ENCODE peak calls at places on chromosomes 13 and 19, in eight cellular contexts. One of them, this sample, is unnamed. For H3K36me3, the result is how much of the 10 kb centered on the place peaks cover.

GRCh38 chr13:114063545-114064515 is 68.6 kb downstream of the RASA3 start:
- DNase-seq in heart left ventricle: peak
- DNase-seq in pancreas: no peak
- DNase-seq in esophagus squamous epithelium: no peak
- DNase-seq in neuronal stem cell: no peak
- DNase-seq in uterus: peak
- DNase-seq in GM06990: peak
- DNase-seq in neural progenitor cell: peak
- DNase-seq in this sample: no peak

GRCh38 chr19:44282846-44283245 is 22.0 kb downstream of the ZNF235 start:
- DNase-seq in heart left ventricle: no peak
- DNase-seq in pancreas: no peak
- DNase-seq in esophagus squamous epithelium: no peak
- DNase-seq in neuronal stem cell: no peak
- DNase-seq in uterus: no peak
- DNase-seq in GM06990: no peak
- DNase-seq in neural progenitor cell: no peak
- DNase-seq in this sample: no peak

GRCh38 chr19:13208964-13209796 is 59.0 kb downstream of the IER2 start:
- DNase-seq in heart left ventricle: no peak
- DNase-seq in pancreas: no peak
- DNase-seq in esophagus squamous epithelium: no peak
- DNase-seq in neuronal stem cell: no peak
- DNase-seq in uterus: no peak
- DNase-seq in GM06990: peak
- DNase-seq in neural progenitor cell: no peak
- DNase-seq in this sample: no peak

GRCh38 chr13:112885782-112886268 is 83.2 kb upstream of the MCF2L start:
- DNase-seq in heart left ventricle: peak
- DNase-seq in pancreas: peak
- DNase-seq in esophagus squamous epithelium: no peak
- DNase-seq in neuronal stem cell: peak
- DNase-seq in uterus: peak
- DNase-seq in GM06990: no peak
- DNase-seq in neural progenitor cell: peak
- DNase-seq in this sample: no peak

GRCh38 chr19:5114713-5115112 is 145.8 kb downstream of the KDM4B start:
- DNase-seq in heart left ventricle: no peak
- DNase-seq in pancreas: peak
- DNase-seq in esophagus squamous epithelium: no peak
- DNase-seq in neuronal stem cell: no peak
- DNase-seq in uterus: no peak
- DNase-seq in GM06990: no peak
- DNase-seq in neural progenitor cell: no peak
- DNase-seq in this sample: no peak

GRCh38 chr19:54415208-54415900 is at the start of gene TTYH1:
- DNase-seq in heart left ventricle: no peak
- DNase-seq in pancreas: no peak
- DNase-seq in esophagus squamous epithelium: no peak
- DNase-seq in neuronal stem cell: no peak
- DNase-seq in uterus: no peak
- DNase-seq in GM06990: no peak
- DNase-seq in neural progenitor cell: peak
- DNase-seq in this sample: no peak

GRCh38 chr19:36421749-36422481 is 3.5 kb upstream of the ZFP82 start:
- DNase-seq in heart left ventricle: no peak
- DNase-seq in pancreas: no peak
- DNase-seq in esophagus squamous epithelium: no peak
- DNase-seq in neuronal stem cell: no peak
- DNase-seq in uterus: no peak
- DNase-seq in GM06990: peak
- DNase-seq in neural progenitor cell: no peak
- DNase-seq in this sample: no peak

GRCh38 chr19:19259741-19260140 is 13.4 kb downstream of the TM6SF2 start:
- DNase-seq in heart left ventricle: peak
- DNase-seq in pancreas: no peak
- DNase-seq in esophagus squamous epithelium: no peak
- DNase-seq in neuronal stem cell: no peak
- DNase-seq in uterus: no peak
- DNase-seq in GM06990: no peak
- DNase-seq in neural progenitor cell: peak
- DNase-seq in this sample: peak

GRCh38 chr13:51235756-51236564 is 13.8 kb downstream of the FAM124A start:
- DNase-seq in heart left ventricle: no peak
- DNase-seq in pancreas: no peak
- DNase-seq in esophagus squamous epithelium: no peak
- DNase-seq in neuronal stem cell: no peak
- DNase-seq in uterus: no peak
- DNase-seq in GM06990: no peak
- DNase-seq in neural progenitor cell: no peak
- DNase-seq in this sample: no peak

GRCh38 chr13:30679483-30680330 is 55.6 kb upstream of the ALOX5AP start:
- DNase-seq in heart left ventricle: no peak
- DNase-seq in pancreas: no peak
- DNase-seq in esophagus squamous epithelium: no peak
- DNase-seq in neuronal stem cell: no peak
- DNase-seq in uterus: no peak
- DNase-seq in GM06990: no peak
- DNase-seq in neural progenitor cell: peak
- DNase-seq in this sample: peak

GRCh38 chr13:101211261-101211660 is 205.0 kb downstream of the NALCN start:
- DNase-seq in heart left ventricle: no peak
- DNase-seq in pancreas: no peak
- DNase-seq in esophagus squamous epithelium: no peak
- DNase-seq in neuronal stem cell: no peak
- DNase-seq in uterus: no peak
- DNase-seq in GM06990: no peak
- DNase-seq in neural progenitor cell: no peak
- DNase-seq in this sample: peak

GRCh38 chr13:51113969-51114368 is 2.9 kb upstream of the C13orf42 start:
- DNase-seq in heart left ventricle: no peak
- DNase-seq in pancreas: no peak
- DNase-seq in esophagus squamous epithelium: no peak
- DNase-seq in neuronal stem cell: no peak
- DNase-seq in uterus: no peak
- DNase-seq in GM06990: no peak
- DNase-seq in neural progenitor cell: no peak
- DNase-seq in this sample: no peak

GRCh38 chr19:54364775-54365257 is at the start of gene LAIR1:
- DNase-seq in heart left ventricle: peak
- DNase-seq in pancreas: no peak
- DNase-seq in esophagus squamous epithelium: no peak
- DNase-seq in neuronal stem cell: no peak
- DNase-seq in uterus: no peak
- DNase-seq in GM06990: peak
- DNase-seq in neural progenitor cell: no peak
- DNase-seq in this sample: no peak

GRCh38 chr13:41917641-41918040 is 43.3 kb downstream of the VWA8 start:
- DNase-seq in heart left ventricle: no peak
- DNase-seq in pancreas: no peak
- DNase-seq in esophagus squamous epithelium: no peak
- DNase-seq in neuronal stem cell: no peak
- DNase-seq in uterus: no peak
- DNase-seq in GM06990: no peak
- DNase-seq in neural progenitor cell: no peak
- DNase-seq in this sample: no peak

GRCh38 chr13:20939662-20940061 is 37.1 kb upstream of the XPO4 start:
- DNase-seq in heart left ventricle: no peak
- DNase-seq in pancreas: no peak
- DNase-seq in esophagus squamous epithelium: no peak
- DNase-seq in neuronal stem cell: no peak
- DNase-seq in uterus: no peak
- DNase-seq in GM06990: no peak
- DNase-seq in neural progenitor cell: no peak
- DNase-seq in this sample: no peak

DNA sequence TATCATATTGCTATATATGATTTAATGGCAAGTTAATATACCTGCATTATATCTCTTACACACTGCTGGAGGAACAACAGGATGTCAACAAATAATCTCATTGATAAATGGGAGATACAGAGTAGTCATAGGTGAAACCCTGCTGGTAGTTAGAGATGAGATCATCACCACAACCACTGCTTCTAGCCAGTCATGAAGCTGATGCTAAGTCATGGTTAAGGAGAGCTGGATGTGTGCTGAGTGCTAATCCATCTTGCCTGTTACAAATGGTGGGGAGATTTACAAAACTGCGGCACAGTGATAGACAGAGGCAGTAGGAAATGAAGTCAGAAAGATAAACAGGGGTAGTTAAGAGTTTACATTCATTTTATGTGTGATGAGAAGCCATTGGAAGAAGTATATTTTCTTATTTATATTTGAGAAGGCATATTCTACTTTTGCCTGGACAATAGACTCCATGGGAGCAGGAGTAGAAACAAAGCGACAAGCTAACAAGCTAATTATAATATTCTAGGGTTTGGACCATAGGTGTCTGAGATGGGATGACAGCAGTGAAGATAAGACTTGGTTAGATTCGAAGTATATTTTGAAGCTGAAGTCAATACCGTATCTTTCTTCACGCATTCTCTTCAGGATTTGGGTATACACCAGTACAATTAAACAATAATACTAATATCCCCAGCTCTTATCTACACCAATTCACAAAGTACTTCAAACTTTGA is 78.0 kb upstream of the TRPC4 start:
- DNase-seq in heart left ventricle: no peak
- DNase-seq in pancreas: no peak
- DNase-seq in esophagus squamous epithelium: no peak
- DNase-seq in neuronal stem cell: no peak
- DNase-seq in uterus: no peak
- DNase-seq in GM06990: no peak
- DNase-seq in neural progenitor cell: no peak
- DNase-seq in this sample: no peak
- H3K36me3 ChIP-seq in heart left ventricle: under half
- H3K36me3 ChIP-seq in pancreas: under half
- H3K36me3 ChIP-seq in esophagus squamous epithelium: under half
- H3K36me3 ChIP-seq in neuronal stem cell: under half
- H3K36me3 ChIP-seq in uterus: under half
- H3K36me3 ChIP-seq in GM06990: under half
- H3K36me3 ChIP-seq in neural progenitor cell: under half
- H3K36me3 ChIP-seq in this sample: under half

GRCh38 chr13:74324338-74324737 is 190.1 kb upstream of the KLF12 start:
- DNase-seq in heart left ventricle: no peak
- DNase-seq in pancreas: no peak
- DNase-seq in esophagus squamous epithelium: no peak
- DNase-seq in neuronal stem cell: no peak
- DNase-seq in uterus: no peak
- DNase-seq in GM06990: no peak
- DNase-seq in neural progenitor cell: no peak
- DNase-seq in this sample: no peak
- H3K36me3 ChIP-seq in heart left ventricle: under half
- H3K36me3 ChIP-seq in pancreas: under half
- H3K36me3 ChIP-seq in esophagus squamous epithelium: under half
- H3K36me3 ChIP-seq in neuronal stem cell: under half
- H3K36me3 ChIP-seq in uterus: under half
- H3K36me3 ChIP-seq in GM06990: under half
- H3K36me3 ChIP-seq in neural progenitor cell: under half
- H3K36me3 ChIP-seq in this sample: under half

DNA sequence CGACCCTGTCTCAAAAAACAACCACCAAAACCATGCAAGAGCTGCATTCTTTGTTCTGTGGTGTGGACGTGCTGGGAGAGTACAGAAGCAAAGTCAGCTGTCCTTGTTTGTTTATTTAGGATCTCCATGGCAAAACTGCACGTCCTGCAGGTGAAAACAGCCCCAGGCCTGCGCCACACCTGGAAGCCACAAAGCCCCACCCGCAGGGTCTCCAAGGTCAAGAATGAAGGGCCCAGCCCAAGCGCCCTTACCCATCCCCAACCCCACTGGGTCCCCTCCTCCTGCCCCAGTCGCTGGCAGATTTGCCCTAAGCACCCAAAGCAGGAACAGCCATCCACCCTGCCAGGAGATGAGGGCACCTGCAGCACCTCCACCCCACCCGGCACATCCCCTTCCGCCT is 10.5 kb downstream of the MBD3 start:
- DNase-seq in heart left ventricle: no peak
- DNase-seq in pancreas: no peak
- DNase-seq in esophagus squamous epithelium: no peak
- DNase-seq in neuronal stem cell: no peak
- DNase-seq in uterus: no peak
- DNase-seq in GM06990: no peak
- DNase-seq in neural progenitor cell: no peak
- DNase-seq in this sample: no peak
- H3K36me3 ChIP-seq in heart left ventricle: half or more
- H3K36me3 ChIP-seq in pancreas: under half
- H3K36me3 ChIP-seq in esophagus squamous epithelium: under half
- H3K36me3 ChIP-seq in neuronal stem cell: half or more
- H3K36me3 ChIP-seq in uterus: under half
- H3K36me3 ChIP-seq in GM06990: under half
- H3K36me3 ChIP-seq in neural progenitor cell: under half
- H3K36me3 ChIP-seq in this sample: half or more

GRCh38 chr19:55694656-55695491 is 19.8 kb downstream of the EPN1 start:
- DNase-seq in heart left ventricle: no peak
- DNase-seq in pancreas: no peak
- DNase-seq in esophagus squamous epithelium: no peak
- DNase-seq in neuronal stem cell: no peak
- DNase-seq in uterus: no peak
- DNase-seq in GM06990: no peak
- DNase-seq in neural progenitor cell: no peak
- DNase-seq in this sample: no peak
- H3K36me3 ChIP-seq in heart left ventricle: half or more
- H3K36me3 ChIP-seq in pancreas: under half
- H3K36me3 ChIP-seq in esophagus squamous epithelium: half or more
- H3K36me3 ChIP-seq in neuronal stem cell: under half
- H3K36me3 ChIP-seq in uterus: under half
- H3K36me3 ChIP-seq in GM06990: under half
- H3K36me3 ChIP-seq in neural progenitor cell: under half
- H3K36me3 ChIP-seq in this sample: under half

DNA sequence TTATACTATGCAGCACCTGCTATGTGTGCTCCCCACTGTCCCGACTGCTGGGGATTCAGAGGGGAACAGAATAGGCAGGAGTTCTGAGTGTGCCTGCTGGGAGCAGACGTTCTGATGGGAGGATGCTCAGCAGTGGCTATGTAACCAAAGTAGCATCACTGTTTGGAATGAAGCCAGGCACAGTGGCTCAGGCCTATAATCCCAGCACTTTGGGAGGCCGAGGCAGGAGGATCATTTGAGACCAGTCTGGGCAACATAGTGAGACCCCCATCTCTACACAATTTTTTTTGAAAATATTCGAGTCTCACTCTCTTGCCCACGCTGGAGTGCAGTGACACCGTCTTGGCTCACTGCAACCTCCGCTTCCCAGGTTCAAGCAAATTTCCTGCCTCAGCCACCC is 6.0 kb downstream of the ATG4D start:
- DNase-seq in heart left ventricle: no peak
- DNase-seq in pancreas: no peak
- DNase-seq in esophagus squamous epithelium: no peak
- DNase-seq in neuronal stem cell: no peak
- DNase-seq in uterus: no peak
- DNase-seq in GM06990: no peak
- DNase-seq in neural progenitor cell: no peak
- DNase-seq in this sample: no peak
- H3K36me3 ChIP-seq in heart left ventricle: half or more
- H3K36me3 ChIP-seq in pancreas: under half
- H3K36me3 ChIP-seq in esophagus squamous epithelium: half or more
- H3K36me3 ChIP-seq in neuronal stem cell: under half
- H3K36me3 ChIP-seq in uterus: under half
- H3K36me3 ChIP-seq in GM06990: under half
- H3K36me3 ChIP-seq in neural progenitor cell: under half
- H3K36me3 ChIP-seq in this sample: half or more

GRCh38 chr19:1125601-1126533 is 22.1 kb downstream of the GPX4 start:
- DNase-seq in heart left ventricle: no peak
- DNase-seq in pancreas: no peak
- DNase-seq in esophagus squamous epithelium: no peak
- DNase-seq in neuronal stem cell: no peak
- DNase-seq in uterus: no peak
- DNase-seq in GM06990: no peak
- DNase-seq in neural progenitor cell: no peak
- DNase-seq in this sample: no peak
- H3K36me3 ChIP-seq in heart left ventricle: half or more
- H3K36me3 ChIP-seq in pancreas: under half
- H3K36me3 ChIP-seq in esophagus squamous epithelium: half or more
- H3K36me3 ChIP-seq in neuronal stem cell: under half
- H3K36me3 ChIP-seq in uterus: under half
- H3K36me3 ChIP-seq in GM06990: under half
- H3K36me3 ChIP-seq in neural progenitor cell: under half
- H3K36me3 ChIP-seq in this sample: under half